ENCODE peak calls at places on chromosomes 6 and 20, in four cellular contexts. I is MM.1S, L is H9, Z is keratinocyte. C is an unnamed sample.
A peak's percentile ranks its signal among the peaks of the same experiment; 100 is the strongest.

GRCh38 chr20:21901470-21902275 is 196.2 kb downstream of the PAX1 start:
- DNase-seq in I (no peak), L (no peak), Z (no peak), C (no peak)

GRCh38 chr6:72621243-72622093 is at the start of gene KCNQ5:
- DNase-seq in I (no peak), L (peak; percentile 71), Z (no peak), C (peak; percentile 73)

GRCh38 chr20:60454491-60454890 is 496.3 kb downstream of the CDH26 start:
- DNase-seq in I (no peak), L (no peak), Z (no peak), C (no peak)

GRCh38 chr6:52304917-52305316 is 20.4 kb upstream of the MCM3 start:
- DNase-seq in I (peak; percentile 51), L (no peak), Z (no peak), C (peak; percentile 59)

GRCh38 chr20:16260911-16261310 is 312.3 kb downstream of the KIF16B start:
- DNase-seq in I (no peak), L (no peak), Z (no peak), C (no peak)

GRCh38 chr6:25324076-25324762 is 45.0 kb downstream of the CARMIL1 start:
- DNase-seq in I (no peak), L (no peak), Z (no peak), C (no peak)

GRCh38 chr6:7261030-7261841 is 51.8 kb downstream of the SSR1 start:
- DNase-seq in I (peak; percentile 14), L (peak; percentile 96), Z (peak; percentile 42), C (no peak)

GRCh38 chr6:144899161-144899560 is 614.0 kb downstream of the UTRN start:
- DNase-seq in I (no peak), L (no peak), Z (no peak), C (no peak)

GRCh38 chr6:163651910-163652309 is 237.4 kb downstream of the QKI start:
- DNase-seq in I (no peak), L (no peak), Z (no peak), C (no peak)

GRCh38 chr20:47703748-47704147 is 81.5 kb downstream of the SULF2 start:
- DNase-seq in I (no peak), L (no peak), Z (no peak), C (no peak)

GRCh38 chr6:89387516-89388222 is 24.4 kb downstream of the RRAGD start:
- DNase-seq in I (peak; percentile 79), L (no peak), Z (no peak), C (peak; percentile 90)

GRCh38 chr20:35292504-35293285 is 470 bp upstream of the FAM83C start:
- DNase-seq in I (no peak), L (no peak), Z (no peak), C (no peak)

GRCh38 chr6:20946037-20946436 is 411.8 kb downstream of the CDKAL1 start:
- DNase-seq in I (no peak), L (no peak), Z (peak; percentile 38), C (no peak)

GRCh38 chr6:51265426-51265825 is 446.8 kb downstream of the TFAP2B start:
- DNase-seq in I (no peak), L (no peak), Z (no peak), C (no peak)

GRCh38 chr20:44548171-44548678 is 26.4 kb upstream of the SERINC3 start:
- DNase-seq in I (no peak), L (no peak), Z (no peak), C (no peak)

GRCh38 chr6:167501831-167502385 is 177.0 kb downstream of the TTLL2 start:
- DNase-seq in I (no peak), L (peak; percentile 71), Z (no peak), C (no peak)

GRCh38 chr6:64217721-64218603 is 582.4 kb downstream of the PHF3 start:
- DNase-seq in I (no peak), L (no peak), Z (no peak), C (no peak)

GRCh38 chr6:69907981-69908498 is 41.7 kb downstream of the COL19A1 start:
- DNase-seq in I (no peak), L (no peak), Z (no peak), C (no peak)

GRCh38 chr6:3798211-3798909 is 46.8 kb upstream of the PXDC1 start:
- DNase-seq in I (no peak), L (no peak), Z (no peak), C (no peak)

GRCh38 chr6:25052181-25052580 is 116.4 kb upstream of the RIPOR2 start:
- DNase-seq in I (no peak), L (no peak), Z (no peak), C (no peak)

GRCh38 chr6:1739680-1740079 is 130.0 kb downstream of the FOXC1 start:
- DNase-seq in I (peak; percentile 29), L (no peak), Z (no peak), C (peak; percentile 84)

GRCh38 chr6:78831492-78831891 is 35.9 kb upstream of the IRAK1BP1 start:
- DNase-seq in I (no peak), L (no peak), Z (no peak), C (no peak)

DNA sequence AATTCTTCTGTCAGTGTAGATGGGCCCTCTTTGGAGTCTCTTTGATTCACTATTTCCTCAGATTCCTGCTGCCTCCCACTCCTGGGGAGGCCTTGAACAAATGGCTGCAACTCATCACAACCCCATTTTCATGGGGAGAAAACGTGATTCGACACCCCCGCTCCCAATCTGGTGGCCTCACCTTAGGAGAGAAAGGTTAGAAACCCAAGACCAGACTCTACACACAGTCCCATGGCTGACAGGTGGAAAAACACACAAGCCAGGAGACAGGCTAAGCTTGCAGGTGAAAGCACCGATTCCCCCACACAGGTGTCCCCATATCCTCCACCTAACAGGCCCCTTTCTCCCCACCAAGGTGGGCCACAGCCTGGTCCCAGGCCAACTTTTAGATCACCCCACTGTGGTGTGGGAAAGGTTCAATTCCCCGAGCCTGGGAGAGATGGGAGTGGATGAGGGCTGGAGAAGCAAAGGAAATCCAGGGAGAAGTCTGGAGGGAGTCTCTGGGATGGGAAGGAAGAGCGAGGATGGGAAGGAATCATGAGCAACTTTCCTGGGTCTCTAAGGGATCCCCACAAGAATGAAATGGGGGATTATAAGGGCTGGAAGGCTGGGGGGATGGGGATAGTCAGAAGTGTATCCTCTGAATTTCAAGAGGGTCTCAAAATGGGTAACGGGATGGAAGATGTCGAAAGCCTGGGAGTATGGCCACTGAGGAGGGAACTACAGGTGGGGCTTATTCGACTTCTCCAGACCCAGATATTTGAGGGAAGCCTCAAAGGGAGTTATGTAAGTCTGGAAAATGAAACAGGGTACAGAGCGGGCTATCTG is 946 bp downstream of the PLAGL2 start:
- DNase-seq in I (no peak), L (no peak), Z (no peak), C (peak; percentile 31)
- H3K79me2 ChIP-seq in I (peaks cover 84% of the 10 kb centered on the region), L (peaks cover 23% of the 10 kb centered on the region), Z (peaks cover 74% of the 10 kb centered on the region), C (peaks cover 79% of the 10 kb centered on the region)

GRCh38 chr6:114108119-114109002 is 137.4 kb upstream of the HDAC2 start:
- DNase-seq in I (peak; percentile 64), L (peak; percentile 80), Z (no peak), C (peak; percentile 41)
- TF ChIP-seq CTCF in I (peak; percentile 80), L (peak; percentile 78), Z (peak; percentile 65), C (peak; percentile 82)

DNA sequence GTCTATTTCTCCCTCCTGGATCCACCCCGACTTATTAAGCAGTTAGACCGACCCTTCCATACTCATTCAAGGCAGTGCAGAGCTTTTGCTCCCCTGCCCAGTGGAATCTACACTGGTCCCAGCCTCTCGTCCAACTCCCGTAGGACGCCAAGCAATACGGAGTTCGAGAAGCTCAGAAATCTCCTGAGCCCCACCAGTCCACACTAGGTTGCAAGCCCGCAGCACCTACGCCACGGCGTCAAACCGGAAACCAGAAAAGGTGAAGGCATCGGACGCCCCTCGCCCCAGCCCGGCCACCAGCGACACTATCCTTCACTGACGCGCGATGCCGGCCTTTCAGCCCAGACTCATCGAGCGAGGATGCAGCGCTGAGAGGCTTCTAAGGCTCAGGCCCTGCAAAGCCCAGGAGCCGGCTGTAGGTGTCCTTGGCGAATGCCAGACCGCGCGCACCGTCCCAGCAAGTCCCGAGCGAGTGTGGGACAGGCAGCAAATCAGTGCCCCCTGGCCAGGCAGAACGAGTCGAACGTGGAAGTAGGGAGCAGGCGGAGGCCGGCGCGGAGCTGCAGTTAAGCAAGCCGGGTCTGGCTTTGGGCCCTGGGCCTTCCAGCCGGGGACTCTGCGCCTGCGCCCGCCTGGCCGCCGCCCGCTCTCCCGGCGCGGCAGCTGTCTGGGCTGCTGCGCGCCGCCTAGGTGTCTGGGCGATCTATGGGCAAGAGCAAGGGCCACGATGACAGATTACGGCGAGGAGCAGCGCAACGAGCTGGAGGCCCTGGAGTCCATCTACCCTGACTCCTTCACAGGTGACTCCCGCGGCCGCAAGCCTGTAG is at the start of gene RWDD1:
- DNase-seq in I (peak; percentile 98), L (peak; percentile 100), Z (peak; percentile 87), C (peak; percentile 99)
- H3K79me2 ChIP-seq in I (peaks cover 56% of the 10 kb centered on the region), L (peaks cover 6% of the 10 kb centered on the region), Z (peaks cover 54% of the 10 kb centered on the region), C (peaks cover 60% of the 10 kb centered on the region)

GRCh38 chr6:139027620-139028182 is 844 bp upstream of the ABRACL start:
- DNase-seq in I (peak; percentile 7), L (peak; percentile 60), Z (peak; percentile 13), C (no peak)
- TF ChIP-seq CTCF in I (no peak), L (no peak), Z (no peak), C (no peak)

GRCh38 chr6:35483490-35483889 is 13.4 kb downstream of the TEAD3 start:
- DNase-seq in I (no peak), L (no peak), Z (no peak), C (no peak)
- H3K79me2 ChIP-seq in I (no peaks in the 10 kb centered on the region), L (no peaks in the 10 kb centered on the region), Z (peaks cover 8% of the 10 kb centered on the region), C (no peaks in the 10 kb centered on the region)

DNA sequence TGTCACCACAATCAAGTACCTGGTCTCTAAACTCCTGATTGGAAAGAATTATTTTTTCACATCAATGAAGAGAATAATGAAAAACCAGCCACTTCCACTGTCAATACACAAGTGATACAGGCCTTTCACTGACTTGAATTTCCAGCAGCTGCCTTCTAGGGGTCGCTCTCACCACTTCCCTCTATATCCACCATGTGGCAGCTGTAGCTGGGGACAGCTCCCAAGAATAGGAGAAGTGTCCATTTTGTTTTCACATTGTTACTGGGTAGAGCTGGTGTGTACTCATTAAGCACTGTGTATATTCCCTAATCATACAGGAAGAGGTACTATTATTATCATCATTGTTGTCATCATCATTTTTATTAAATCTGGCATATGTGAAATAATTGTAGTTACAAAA is 438.4 kb upstream of the SPTLC3 start:
- DNase-seq in I (peak; percentile 31), L (peak; percentile 81), Z (no peak), C (peak; percentile 18)
- TF ChIP-seq CTCF in I (peak; percentile 66), L (peak; percentile 89), Z (peak; percentile 70), C (peak; percentile 77)

C was measured in OCI-LY7.